ENCODE peak calls at places on chromosomes 11 and 22, in six cellular contexts. V is HepG2, D is GM12891, L is H1, R is K562, C is GM12878. Q is an unnamed sample.

GRCh38 chr11:112834277-112834755 is 126.9 kb upstream of the NCAM1 start:
- DNase-seq in V (no peak), D (no peak), L (no peak), R (no peak), C (no peak), Q (no peak)

GRCh38 chr22:17057959-17058814 is 26.6 kb upstream of the IL17RA start:
- DNase-seq in V (peak), D (peak), L (peak), R (peak), C (no peak), Q (peak)

GRCh38 chr11:19110290-19110689 is 6.7 kb upstream of the ZDHHC13 start:
- DNase-seq in V (no peak), D (no peak), L (no peak), R (no peak), C (no peak), Q (no peak)

GRCh38 chr11:73671701-73672100 is 25.3 kb downstream of the PLEKHB1 start:
- DNase-seq in V (no peak), D (no peak), L (no peak), R (no peak), C (no peak), Q (no peak)

GRCh38 chr22:50082197-50082715 is 3.0 kb downstream of the MLC1 start:
- DNase-seq in V (no peak), D (no peak), L (no peak), R (no peak), C (no peak), Q (no peak)

GRCh38 chr11:110207089-110207488 is 89.3 kb downstream of the RDX start:
- DNase-seq in V (no peak), D (no peak), L (no peak), R (no peak), C (no peak), Q (no peak)

GRCh38 chr11:102421262-102421661 is 31.3 kb downstream of the TMEM123 start:
- DNase-seq in V (no peak), D (no peak), L (no peak), R (no peak), C (no peak), Q (no peak)

GRCh38 chr11:762421-763072 is 14.7 kb downstream of the GATD1 start:
- DNase-seq in V (no peak), D (no peak), L (no peak), R (peak), C (no peak), Q (peak)

GRCh38 chr11:124863137-124863825 is 2.0 kb upstream of the ROBO3 start:
- DNase-seq in V (peak), D (no peak), L (peak), R (no peak), C (no peak), Q (no peak)

GRCh38 chr11:122796128-122796717 is 42.1 kb upstream of the CRTAM start:
- DNase-seq in V (peak), D (peak), L (peak), R (peak), C (no peak), Q (peak)

GRCh38 chr11:66892926-66893325 is 36.1 kb downstream of the LRFN4 start:
- DNase-seq in V (no peak), D (no peak), L (no peak), R (no peak), C (no peak), Q (no peak)

GRCh38 chr11:102287963-102288744 is 29.1 kb upstream of the BIRC3 start:
- DNase-seq in V (peak), D (peak), L (no peak), R (peak), C (peak), Q (peak)

GRCh38 chr22:49540084-49540483 is 287.6 kb downstream of the BRD1 start:
- DNase-seq in V (no peak), D (no peak), L (no peak), R (no peak), C (no peak), Q (no peak)

GRCh38 chr11:34355726-34356125 is 2.1 kb downstream of the ABTB2 start:
- DNase-seq in V (no peak), D (no peak), L (no peak), R (no peak), C (no peak), Q (no peak)

GRCh38 chr11:14676068-14676467 is 32.5 kb downstream of the PDE3B start:
- DNase-seq in V (peak), D (no peak), L (no peak), R (no peak), C (no peak), Q (no peak)

GRCh38 chr11:16154715-16155396 is 201.5 kb downstream of the SOX6 start:
- DNase-seq in V (peak), D (no peak), L (no peak), R (no peak), C (no peak), Q (no peak)

GRCh38 chr11:34682822-34683221 is 61.9 kb downstream of the EHF start:
- DNase-seq in V (no peak), D (no peak), L (no peak), R (no peak), C (no peak), Q (no peak)

GRCh38 chr22:30304495-30305244 is 15.4 kb upstream of the CASTOR1 start:
- DNase-seq in V (no peak), D (no peak), L (no peak), R (no peak), C (no peak), Q (no peak)

GRCh38 chr11:70066628-70067027 is 11.5 kb upstream of the ANO1 start:
- DNase-seq in V (no peak), D (no peak), L (no peak), R (no peak), C (no peak), Q (no peak)

GRCh38 chr11:77428598-77428997 is 45.3 kb downstream of the PAK1 start:
- DNase-seq in V (no peak), D (no peak), L (no peak), R (no peak), C (no peak), Q (no peak)

GRCh38 chr11:83521647-83522596 is 235.8 kb upstream of the CCDC90B start:
- DNase-seq in V (peak), D (no peak), L (no peak), R (no peak), C (no peak), Q (no peak)

GRCh38 chr11:78991681-78992080 is 417.0 kb upstream of the NARS2 start:
- DNase-seq in V (no peak), D (no peak), L (no peak), R (no peak), C (no peak), Q (no peak)

GRCh38 chr11:76339217-76339616 is 41.7 kb downstream of the THAP12 start:
- DNase-seq in V (no peak), D (no peak), L (no peak), R (no peak), C (no peak), Q (no peak)

GRCh38 chr11:102530558-102530957 is at the start of gene MMP7:
- DNase-seq in V (no peak), D (no peak), L (no peak), R (no peak), C (no peak), Q (no peak)

GRCh38 chr11:100004541-100004940 is 682.5 kb upstream of the ARHGAP42 start:
- DNase-seq in V (no peak), D (no peak), L (no peak), R (no peak), C (no peak), Q (no peak)

DNA sequence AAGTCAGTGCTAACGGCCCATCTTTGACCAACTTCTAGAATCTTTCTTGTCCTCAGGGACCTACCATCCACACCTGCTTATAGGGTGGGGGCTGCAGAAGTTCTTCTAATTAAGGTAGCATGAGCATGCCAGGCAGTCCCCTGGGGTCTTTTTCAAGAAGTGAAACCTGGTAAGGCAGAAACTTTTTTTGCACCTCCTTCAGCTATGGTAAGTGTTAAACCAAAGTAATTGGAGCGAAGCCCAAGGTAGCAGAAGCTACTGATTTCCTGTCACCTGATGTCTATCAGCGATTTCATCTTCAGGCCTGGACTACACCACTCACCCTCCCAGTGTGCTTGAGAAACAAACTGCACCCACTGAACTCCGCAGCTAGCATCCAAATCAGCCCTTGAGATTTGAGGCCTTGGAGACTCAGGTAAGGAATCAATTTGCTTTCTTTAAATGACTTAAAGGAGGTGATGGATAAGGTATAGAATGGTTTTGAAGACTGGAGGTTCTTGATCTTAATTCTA is at the start of gene MS4A1:
- DNase-seq in V (no peak), D (peak), L (no peak), R (no peak), C (peak), Q (peak)
- TF ChIP-seq POLR2A in V (no peak), D (peak), L (no peak), R (no peak), C (peak), Q (peak)

GRCh38 chr22:20181194-20181931 is 30.5 kb upstream of the CCDC188 start:
- DNase-seq in V (no peak), D (no peak), L (no peak), R (no peak), C (no peak), Q (no peak)
- TF ChIP-seq TAF1 in V (no peak), D (no peak), L (no peak), R (no peak), C (no peak), Q (no peak)

GRCh38 chr11:130913268-130913667 is 3.0 kb downstream of the SNX19 start:
- DNase-seq in V (no peak), D (no peak), L (no peak), R (peak), C (no peak), Q (no peak)

GRCh38 chr11:130915556-130916237 is 582 bp downstream of the SNX19 start:
- DNase-seq in V (no peak), D (no peak), L (no peak), R (no peak), C (no peak), Q (no peak)

GRCh38 chr11:130916910-130917309 is 631 bp upstream of the SNX19 start:
- DNase-seq in V (no peak), D (no peak), L (no peak), R (no peak), C (no peak), Q (no peak)

GRCh38 chr11:130918081-130918480 is 1.8 kb upstream of the SNX19 start:
- DNase-seq in V (no peak), D (no peak), L (no peak), R (no peak), C (no peak), Q (no peak)

GRCh38 chr11:130916238-130916855 is at the start of gene SNX19:
- DNase-seq in V (no peak), D (peak), L (peak), R (peak), C (peak), Q (peak)
- TF ChIP-seq POLR2A in V (no peak), D (peak), L (peak), R (peak), C (peak), Q (peak)

GRCh38 chr22:20569059-20570058 is 61.9 kb downstream of the MED15 start:
- DNase-seq in V (no peak), D (no peak), L (no peak), R (no peak), C (peak), Q (no peak)
- TF ChIP-seq TAF1 in V (no peak), D (no peak), L (no peak), R (no peak), C (no peak), Q (no peak)

GRCh38 chr11:64925536-64926449 is 1.3 kb downstream of the PPP2R5B start:
- DNase-seq in V (no peak), D (no peak), L (no peak), R (peak), C (no peak), Q (no peak)

GRCh38 chr11:64923151-64923661 is 1.3 kb upstream of the PPP2R5B start:
- DNase-seq in V (no peak), D (no peak), L (no peak), R (no peak), C (no peak), Q (no peak)

GRCh38 chr11:64924910-64925284 is 408 bp downstream of the PPP2R5B start:
- DNase-seq in V (no peak), D (no peak), L (peak), R (peak), C (no peak), Q (no peak)

GRCh38 chr11:64926689-64927088 is 2.2 kb downstream of the PPP2R5B start:
- DNase-seq in V (no peak), D (no peak), L (no peak), R (no peak), C (no peak), Q (no peak)

GRCh38 chr11:64923944-64924909 is at the start of gene PPP2R5B:
- DNase-seq in V (peak), D (peak), L (peak), R (peak), C (peak), Q (peak)
- TF ChIP-seq POLR2A in V (peak), D (no peak), L (no peak), R (peak), C (peak), Q (peak)